ENCODE peak calls at places on chromosomes 3 and 15, in nine cellular contexts. Z is left ventricle myocardium superior; L is cerebellar cortex; A is T1000; M is activated T-cell treated with anti-CD3 and anti-CD28 coated beads for 1 hour; T is CD4-positive, alpha-beta T cell; W is hypothalamus; H is neural progenitor cell; X is posterior cingulate gyrus. V is an unnamed sample.
A peak's percentile ranks its signal among the peaks of the same experiment; 100 is the strongest.

GRCh38 chr15:100785181-100786138 is 94.2 kb upstream of the ALDH1A3 start:
- DNase-seq in Z (no peak), L (no peak), A (no peak), M (no peak), T (no peak), W (no peak), H (no peak), X (peak; percentile 67), V (no peak)

GRCh38 chr3:117979466-117979865 is 1055.2 kb downstream of the IGSF11 start:
- DNase-seq in Z (no peak), L (no peak), A (no peak), M (no peak), T (no peak), W (no peak), H (no peak), X (no peak), V (no peak)

GRCh38 chr3:114499986-114500385 is 206.2 kb downstream of the TIGIT start:
- DNase-seq in Z (no peak), L (no peak), A (no peak), M (no peak), T (no peak), W (no peak), H (no peak), X (no peak), V (no peak)

GRCh38 chr3:11954312-11954934 is 49.8 kb upstream of the SYN2 start:
- DNase-seq in Z (no peak), L (no peak), A (no peak), M (no peak), T (no peak), W (no peak), H (no peak), X (peak; percentile 83), V (no peak)

GRCh38 chr15:70033529-70034140 is 64.1 kb downstream of the TLE3 start:
- DNase-seq in Z (no peak), L (no peak), A (no peak), M (no peak), T (no peak), W (no peak), H (peak; percentile 21), X (peak; percentile 86), V (peak; percentile 67)

GRCh38 chr3:13023251-13024055 is 49.8 kb downstream of the IQSEC1 start:
- DNase-seq in Z (peak; percentile 63), L (no peak), A (peak; percentile 66), M (no peak), T (no peak), W (no peak), H (no peak), X (peak; percentile 69), V (peak; percentile 48)

GRCh38 chr15:97598353-97598798 is 362.1 kb upstream of the ARRDC4 start:
- DNase-seq in Z (no peak), L (no peak), A (no peak), M (no peak), T (no peak), W (no peak), H (no peak), X (no peak), V (no peak)

GRCh38 chr3:65342084-65342683 is 654.4 kb upstream of the ADAMTS9 start:
- DNase-seq in Z (peak; percentile 72), L (peak; percentile 41), A (no peak), M (no peak), T (no peak), W (no peak), H (peak; percentile 81), X (peak; percentile 87), V (no peak)

GRCh38 chr3:123853686-123854372 is 30.3 kb downstream of the MYLK start:
- DNase-seq in Z (no peak), L (no peak), A (no peak), M (no peak), T (no peak), W (no peak), H (no peak), X (no peak), V (no peak)

GRCh38 chr3:9169951-9170850 is 79.2 kb downstream of the SRGAP3 start:
- DNase-seq in Z (no peak), L (no peak), A (no peak), M (no peak), T (no peak), W (no peak), H (no peak), X (no peak), V (no peak)

GRCh38 chr3:190504354-190505125 is 9.3 kb upstream of the IL1RAP start:
- DNase-seq in Z (no peak), L (no peak), A (no peak), M (no peak), T (no peak), W (no peak), H (peak; percentile 25), X (no peak), V (no peak)

GRCh38 chr3:194481103-194481502 is 5.7 kb downstream of the ATP13A3 start:
- DNase-seq in Z (no peak), L (no peak), A (no peak), M (no peak), T (no peak), W (no peak), H (no peak), X (no peak), V (no peak)

GRCh38 chr3:177640319-177640997 is 443.2 kb upstream of the TBL1XR1 start:
- DNase-seq in Z (no peak), L (no peak), A (peak; percentile 4), M (no peak), T (no peak), W (no peak), H (no peak), X (no peak), V (no peak)

GRCh38 chr3:196569003-196569516 is 600 bp downstream of the FBXO45 start:
- DNase-seq in Z (peak; percentile 49), L (peak; percentile 34), A (no peak), M (peak; percentile 32), T (peak; percentile 31), W (no peak), H (no peak), X (peak; percentile 91), V (peak; percentile 79)

GRCh38 chr3:184816654-184817053 is 4.7 kb downstream of the VPS8 start:
- DNase-seq in Z (no peak), L (no peak), A (no peak), M (no peak), T (no peak), W (no peak), H (no peak), X (no peak), V (no peak)

GRCh38 chr15:80186597-80186996 is 33.8 kb downstream of the FAH start:
- DNase-seq in Z (no peak), L (no peak), A (no peak), M (no peak), T (no peak), W (no peak), H (no peak), X (no peak), V (no peak)

GRCh38 chr3:159458010-159458409 is 530.6 kb upstream of the IL12A start:
- DNase-seq in Z (no peak), L (no peak), A (peak; percentile 83), M (no peak), T (no peak), W (no peak), H (peak; percentile 9), X (no peak), V (no peak)

GRCh38 chr3:41267975-41268640 is 68.8 kb downstream of the CTNNB1 start:
- DNase-seq in Z (no peak), L (no peak), A (peak; percentile 51), M (no peak), T (no peak), W (no peak), H (no peak), X (no peak), V (no peak)

GRCh38 chr3:126537730-126538281 is 13.9 kb downstream of the CHST13 start:
- DNase-seq in Z (peak; percentile 29), L (no peak), A (no peak), M (no peak), T (no peak), W (no peak), H (no peak), X (peak; percentile 69), V (peak; percentile 45)

GRCh38 chr15:68792901-68793766 is 27.6 kb downstream of the ANP32A start:
- DNase-seq in Z (peak; percentile 67), L (peak; percentile 82), A (no peak), M (no peak), T (no peak), W (no peak), H (no peak), X (no peak), V (peak; percentile 79)

GRCh38 chr3:114582929-114583328 is 289.1 kb downstream of the TIGIT start:
- DNase-seq in Z (no peak), L (no peak), A (no peak), M (no peak), T (no peak), W (no peak), H (no peak), X (no peak), V (no peak)

GRCh38 chr15:94965593-94965992 is 734.2 kb downstream of the MCTP2 start:
- DNase-seq in Z (no peak), L (no peak), A (no peak), M (no peak), T (no peak), W (no peak), H (no peak), X (no peak), V (no peak)

GRCh38 chr3:79326642-79327041 is 441.2 kb downstream of the ROBO1 start:
- DNase-seq in Z (no peak), L (no peak), A (no peak), M (no peak), T (no peak), W (no peak), H (no peak), X (no peak), V (no peak)

GRCh38 chr3:58025824-58026579 is 17.8 kb downstream of the FLNB start:
- DNase-seq in Z (no peak), L (peak; percentile 55), A (no peak), M (no peak), T (no peak), W (no peak), H (no peak), X (no peak), V (peak; percentile 73)

GRCh38 chr15:69854521-69855171 is 243.1 kb downstream of the TLE3 start:
- DNase-seq in Z (no peak), L (no peak), A (no peak), M (no peak), T (no peak), W (no peak), H (no peak), X (no peak), V (no peak)

GRCh38 chr3:42739401-42740158 is 33.5 kb downstream of the CCDC13 start:
- DNase-seq in Z (peak; percentile 95), L (no peak), A (no peak), M (no peak), T (no peak), W (peak; percentile 74), H (no peak), X (peak; percentile 96), V (no peak)

GRCh38 chr15:47293763-47294162 is 423.5 kb upstream of the SEMA6D start:
- DNase-seq in Z (peak; percentile 78), L (peak; percentile 4), A (no peak), M (no peak), T (no peak), W (peak; percentile 6), H (peak; percentile 40), X (peak; percentile 66), V (peak; percentile 59)

GRCh38 chr3:126464093-126464492 is 11.6 kb downstream of the ZXDC start:
- DNase-seq in Z (no peak), L (no peak), A (no peak), M (no peak), T (no peak), W (no peak), H (no peak), X (no peak), V (no peak)

GRCh38 chr3:54954516-54954915 is 26.7 kb upstream of the LRTM1 start:
- DNase-seq in Z (no peak), L (no peak), A (no peak), M (no peak), T (no peak), W (no peak), H (peak; percentile 50), X (no peak), V (no peak)

GRCh38 chr3:127820871-127821853 is 1.2 kb downstream of the MGLL start:
- DNase-seq in Z (peak; percentile 49), L (peak; percentile 91), A (no peak), M (no peak), T (no peak), W (no peak), H (no peak), X (no peak), V (no peak)

GRCh38 chr3:79415351-79415750 is 352.4 kb downstream of the ROBO1 start:
- DNase-seq in Z (no peak), L (no peak), A (no peak), M (no peak), T (no peak), W (no peak), H (no peak), X (no peak), V (no peak)

V was measured in kidney.